ENCODE peak calls at places on chromosomes 5 and 9, in four cellular contexts. R is mammary epithelial cell, I is fibroblast of lung, G is A549. Q is an unnamed sample.

GRCh38 chr5:172010278-172010677 is 3.8 kb upstream of the FBXW11 start:
- DNase-seq in R (peak), I (peak), G (peak), Q (no peak)

GRCh38 chr5:3350781-3351180 is 244.9 kb upstream of the IRX1 start:
- DNase-seq in R (no peak), I (no peak), G (no peak), Q (no peak)

GRCh38 chr9:100534401-100534800 is 43.5 kb upstream of the CAVIN4 start:
- DNase-seq in R (no peak), I (no peak), G (no peak), Q (no peak)

GRCh38 chr5:73266309-73266708 is 93.3 kb downstream of the TMEM174 start:
- DNase-seq in R (no peak), I (peak), G (no peak), Q (no peak)

GRCh38 chr9:80605129-80605528 is 1033.4 kb downstream of the TLE4 start:
- DNase-seq in R (peak), I (peak), G (peak), Q (no peak)

GRCh38 chr5:168273056-168273980 is 18.1 kb upstream of the WWC1 start:
- DNase-seq in R (no peak), I (no peak), G (no peak), Q (no peak)

GRCh38 chr9:112360047-112360804 is 19.7 kb upstream of the HSDL2 start:
- DNase-seq in R (peak), I (peak), G (no peak), Q (no peak)

GRCh38 chr9:114183006-114183405 is 27.7 kb downstream of the COL27A1 start:
- DNase-seq in R (no peak), I (no peak), G (no peak), Q (no peak)

GRCh38 chr9:130893250-130894101 is 3.1 kb downstream of the QRFP start:
- DNase-seq in R (no peak), I (no peak), G (peak), Q (no peak)

GRCh38 chr5:78717674-78718073 is 69.1 kb upstream of the LHFPL2 start:
- DNase-seq in R (no peak), I (peak), G (no peak), Q (no peak)

GRCh38 chr5:154837009-154837881 is 13.2 kb downstream of the FAXDC2 start:
- DNase-seq in R (no peak), I (no peak), G (no peak), Q (no peak)

GRCh38 chr5:117731445-117731844 is 1156.8 kb upstream of the SEMA6A start:
- DNase-seq in R (no peak), I (no peak), G (no peak), Q (no peak)

GRCh38 chr9:95813923-95814322 is 61.6 kb upstream of the ERCC6L2 start:
- DNase-seq in R (no peak), I (peak), G (no peak), Q (no peak)

GRCh38 chr5:102742215-102742614 is 12.9 kb upstream of the PAM start:
- DNase-seq in R (no peak), I (no peak), G (no peak), Q (no peak)

GRCh38 chr9:136474974-136475865 is 7.6 kb downstream of the SEC16A start:
- DNase-seq in R (no peak), I (no peak), G (no peak), Q (no peak)

GRCh38 chr9:109408759-109409462 is 88.1 kb upstream of the EPB41L4B start:
- DNase-seq in R (no peak), I (peak), G (no peak), Q (no peak)

DNA sequence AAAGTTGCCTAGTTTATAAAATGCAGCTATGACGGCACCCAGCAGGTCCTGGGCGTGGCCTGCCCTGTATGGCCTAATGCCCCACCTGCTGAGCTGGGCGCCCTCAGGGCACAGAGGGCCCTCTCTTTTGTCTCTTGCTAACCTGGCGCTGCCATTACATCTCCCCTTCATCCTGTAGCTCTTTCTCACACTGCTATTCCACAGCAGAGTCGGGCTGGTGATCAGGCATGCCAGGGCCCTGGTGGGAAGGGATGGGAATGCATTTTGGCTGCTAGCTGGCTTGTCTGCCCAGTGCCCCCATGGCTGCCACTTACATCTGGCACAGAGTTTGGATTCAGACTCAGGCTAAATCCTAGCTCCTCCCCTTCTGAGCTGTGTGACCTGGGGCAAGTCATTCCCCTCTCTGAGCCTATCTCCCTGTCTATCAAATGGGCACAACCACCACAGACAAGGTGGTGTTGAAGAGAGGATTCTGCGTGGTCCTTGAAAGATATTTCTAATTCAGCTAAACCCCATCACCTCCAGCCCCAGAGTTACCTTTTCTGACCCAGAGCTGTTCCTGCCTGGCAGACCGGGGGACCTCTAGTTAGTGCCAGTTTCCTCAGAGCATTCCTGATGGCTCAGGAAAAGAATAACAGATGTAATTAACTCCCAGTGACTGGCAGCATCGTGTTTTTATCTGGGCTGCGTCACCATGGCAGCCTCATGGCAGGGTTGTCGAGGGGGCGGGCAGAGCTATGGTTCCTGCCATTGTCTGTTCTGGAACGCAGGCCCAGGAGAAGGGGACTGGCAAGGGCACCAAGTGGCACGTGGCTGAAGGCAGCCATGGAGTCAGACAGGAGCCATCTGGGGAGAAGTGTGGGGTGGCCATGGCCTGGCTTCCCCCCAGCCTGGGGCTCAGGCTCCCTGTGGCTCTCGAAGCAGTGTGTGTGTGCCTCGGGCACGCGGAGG is 6.3 kb downstream of the PRR7 start:
- DNase-seq in R (no peak), I (no peak), G (no peak), Q (no peak)
- TF ChIP-seq CTCF in R (peak), I (no peak), G (no peak), Q (no peak)

GRCh38 chr9:76374702-76375543 is 19.3 kb downstream of the RFK start:
- DNase-seq in R (peak), I (peak), G (peak), Q (no peak)
- TF ChIP-seq CTCF in R (no peak), I (no peak), G (no peak), Q (no peak)

DNA sequence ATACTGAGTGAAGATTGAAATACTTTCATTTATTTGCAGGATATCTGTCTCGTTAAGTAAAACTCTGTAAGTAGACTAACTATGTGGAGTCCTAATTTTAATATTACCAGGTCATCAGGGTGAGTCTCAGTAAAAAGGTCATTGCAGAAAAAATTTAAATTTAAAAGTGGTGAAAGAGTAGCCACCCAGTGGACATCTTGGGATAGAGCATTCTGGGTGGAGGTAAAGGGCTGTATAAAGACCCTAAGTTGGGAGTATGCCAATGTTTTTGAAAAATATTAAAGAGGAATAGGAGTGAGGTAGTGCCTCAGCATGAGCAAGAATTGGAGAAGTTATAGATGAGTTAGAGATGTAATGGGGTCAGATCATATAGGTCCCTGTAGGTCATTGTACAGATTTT is 145.5 kb downstream of the HMHB1 start:
- DNase-seq in R (no peak), I (no peak), G (no peak), Q (no peak)
- TF ChIP-seq CTCF in R (peak), I (peak), G (peak), Q (no peak)

GRCh38 chr9:123302348-123303214 is 34.2 kb upstream of the STRBP start:
- DNase-seq in R (no peak), I (no peak), G (no peak), Q (no peak)

GRCh38 chr9:123304340-123304691 is 35.9 kb upstream of the STRBP start:
- DNase-seq in R (no peak), I (no peak), G (no peak), Q (no peak)

GRCh38 chr9:123309611-123310010 is 41.2 kb upstream of the STRBP start:
- DNase-seq in R (peak), I (no peak), G (no peak), Q (no peak)

GRCh38 chr9:123310551-123311249 is 42.3 kb upstream of the STRBP start:
- DNase-seq in R (no peak), I (no peak), G (no peak), Q (no peak)

DNA sequence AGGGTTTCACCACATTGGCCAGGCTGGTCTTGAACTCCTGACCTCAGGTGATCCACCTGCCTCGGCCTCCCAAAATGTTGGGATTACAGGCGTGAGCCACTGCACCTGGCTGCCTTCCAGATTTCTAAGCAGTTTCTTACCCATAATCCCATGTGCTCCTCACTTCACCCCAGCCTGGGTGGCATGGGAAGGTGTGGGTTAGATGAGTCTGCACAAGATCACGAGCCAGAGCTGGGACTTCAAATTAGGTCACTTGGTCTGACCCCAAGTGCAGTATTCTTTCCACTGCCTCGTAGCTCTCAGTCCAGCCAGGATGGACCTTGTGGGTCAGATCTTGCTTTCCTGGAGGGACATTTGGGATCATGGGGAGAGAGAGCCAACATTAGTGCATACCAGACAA is 37.5 kb upstream of the STRBP start:
- DNase-seq in R (no peak), I (no peak), G (no peak), Q (no peak)
- TF ChIP-seq CTCF in R (no peak), I (no peak), G (no peak), Q (no peak)

GRCh38 chr9:36278243-36278642 is 20.0 kb upstream of the GNE start:
- DNase-seq in R (no peak), I (no peak), G (no peak), Q (no peak)
- TF ChIP-seq CTCF in R (no peak), I (no peak), G (no peak), Q (no peak)

DNA sequence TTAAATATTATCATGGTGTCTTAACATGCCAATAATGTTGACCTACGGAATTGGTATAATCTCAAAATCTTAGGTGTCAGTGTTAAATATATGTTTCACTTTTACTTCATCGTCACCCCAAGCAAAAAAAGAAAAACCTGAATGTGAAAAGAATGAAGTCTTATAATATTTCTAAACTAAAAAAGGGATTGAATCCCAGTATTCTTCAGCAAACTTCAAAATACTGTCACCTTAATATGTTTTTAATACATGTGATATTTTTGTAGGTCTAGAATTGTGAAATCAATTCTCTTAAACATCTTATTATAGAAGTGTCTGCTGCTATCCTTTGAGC is 14.1 kb downstream of the UBE2D2 start:
- DNase-seq in R (no peak), I (no peak), G (no peak), Q (no peak)
- TF ChIP-seq CTCF in R (no peak), I (no peak), G (no peak), Q (no peak)

GRCh38 chr5:158165647-158166046 is 306.7 kb upstream of the CLINT1 start:
- DNase-seq in R (no peak), I (no peak), G (no peak), Q (no peak)
- TF ChIP-seq CTCF in R (peak), I (no peak), G (no peak), Q (no peak)

GRCh38 chr9:111198936-111199335 is 131.1 kb downstream of the OR2K2 start:
- DNase-seq in R (no peak), I (peak), G (no peak), Q (no peak)
- TF ChIP-seq CTCF in R (no peak), I (no peak), G (no peak), Q (no peak)

GRCh38 chr5:34658023-34658422 is 1.9 kb downstream of the RAI14 start:
- DNase-seq in R (no peak), I (peak), G (peak), Q (no peak)
- TF ChIP-seq CTCF in R (no peak), I (peak), G (peak), Q (no peak)

GRCh38 chr5:6576861-6577501 is 55.9 kb downstream of the NSUN2 start:
- DNase-seq in R (peak), I (peak), G (peak), Q (no peak)
- TF ChIP-seq CTCF in R (peak), I (peak), G (peak), Q (no peak)

Q was measured in natural killer cell.